ENCODE peak calls at places on chromosomes 11 and 22, in nine cellular contexts. V is astrocyte, W is transverse colon, A is uterus, J is esophagus squamous epithelium, C is left lung, T is tibial nerve, M is neural progenitor cell, D is IMR-90. N is an unnamed sample. For H3K27me3, the result is how much of the 10 kb centered on the place peaks cover.

GRCh38 chr11:93216511-93217121 is 18.8 kb upstream of the SLC36A4 start:
- DNase-seq in V (no peak), W (no peak), A (no peak), J (no peak), C (no peak), T (no peak), M (no peak), D (no peak), N (no peak)

GRCh38 chr11:103327721-103328120 is 218.5 kb downstream of the DYNC2H1 start:
- DNase-seq in V (peak), W (no peak), A (no peak), J (no peak), C (no peak), T (no peak), M (no peak), D (peak), N (no peak)

GRCh38 chr11:60935676-60936442 is 11.6 kb downstream of the TMEM132A start:
- DNase-seq in V (no peak), W (no peak), A (no peak), J (no peak), C (no peak), T (no peak), M (no peak), D (no peak), N (no peak)

GRCh38 chr11:67700548-67701262 is 26.3 kb upstream of the ALDH3B2 start:
- DNase-seq in V (no peak), W (no peak), A (no peak), J (no peak), C (no peak), T (no peak), M (peak), D (no peak), N (no peak)

GRCh38 chr11:65685981-65686380 is 23.3 kb upstream of the RELA start:
- DNase-seq in V (no peak), W (no peak), A (no peak), J (no peak), C (no peak), T (no peak), M (no peak), D (no peak), N (no peak)

GRCh38 chr11:10379022-10379421 is 74.1 kb downstream of the ADM start:
- DNase-seq in V (no peak), W (no peak), A (no peak), J (no peak), C (no peak), T (peak), M (peak), D (peak), N (no peak)

GRCh38 chr11:64360403-64360980 is 1.5 kb downstream of the RPS6KA4 start:
- DNase-seq in V (no peak), W (no peak), A (no peak), J (no peak), C (no peak), T (no peak), M (no peak), D (no peak), N (no peak)

GRCh38 chr22:30694638-30695350 is at the start of gene OSBP2:
- DNase-seq in V (no peak), W (peak), A (peak), J (no peak), C (peak), T (no peak), M (peak), D (no peak), N (no peak)

GRCh38 chr22:25139062-25139461 is 60.6 kb upstream of the CRYBB3 start:
- DNase-seq in V (no peak), W (peak), A (no peak), J (no peak), C (no peak), T (no peak), M (no peak), D (no peak), N (no peak)

GRCh38 chr11:19777342-19778102 is 64.9 kb downstream of the NAV2 start:
- DNase-seq in V (peak), W (no peak), A (no peak), J (no peak), C (no peak), T (no peak), M (peak), D (peak), N (peak)

GRCh38 chr11:44634401-44635281 is 69.2 kb downstream of the CD82 start:
- DNase-seq in V (peak), W (peak), A (peak), J (no peak), C (no peak), T (no peak), M (peak), D (peak), N (peak)

GRCh38 chr11:108025387-108026080 is 16.8 kb downstream of the CUL5 start:
- DNase-seq in V (no peak), W (no peak), A (no peak), J (no peak), C (no peak), T (no peak), M (no peak), D (peak), N (no peak)

GRCh38 chr11:22991196-22991595 is 130.9 kb upstream of the CCDC179 start:
- DNase-seq in V (no peak), W (no peak), A (no peak), J (no peak), C (no peak), T (no peak), M (no peak), D (no peak), N (no peak)

GRCh38 chr11:29627541-29627940 is 389.3 kb downstream of the KCNA4 start:
- DNase-seq in V (no peak), W (no peak), A (no peak), J (no peak), C (no peak), T (no peak), M (no peak), D (no peak), N (no peak)

GRCh38 chr22:26837784-26838520 is 180.6 kb downstream of the MIAT start:
- DNase-seq in V (no peak), W (no peak), A (no peak), J (no peak), C (no peak), T (no peak), M (no peak), D (no peak), N (no peak)

GRCh38 chr11:112958670-112959069 is 2.5 kb upstream of the NCAM1 start:
- DNase-seq in V (peak), W (no peak), A (no peak), J (no peak), C (no peak), T (no peak), M (no peak), D (no peak), N (no peak)

GRCh38 chr11:93718057-93718563 is 23.2 kb downstream of the TAF1D start:
- DNase-seq in V (no peak), W (no peak), A (no peak), J (no peak), C (no peak), T (no peak), M (no peak), D (no peak), N (no peak)

GRCh38 chr11:33910960-33911339 is 19.1 kb upstream of the LMO2 start:
- DNase-seq in V (no peak), W (no peak), A (no peak), J (no peak), C (no peak), T (no peak), M (no peak), D (no peak), N (no peak)

GRCh38 chr11:46210133-46210636 is 67.3 kb upstream of the CREB3L1 start:
- DNase-seq in V (peak), W (no peak), A (no peak), J (no peak), C (no peak), T (no peak), M (no peak), D (peak), N (peak)

GRCh38 chr11:22190827-22191463 is 1.9 kb upstream of the ANO5 start:
- DNase-seq in V (no peak), W (no peak), A (no peak), J (no peak), C (no peak), T (no peak), M (no peak), D (no peak), N (no peak)

GRCh38 chr11:15707971-15708370 is 593.2 kb downstream of the INSC start:
- DNase-seq in V (peak), W (peak), A (peak), J (no peak), C (no peak), T (peak), M (peak), D (peak), N (no peak)

GRCh38 chr22:33116846-33117547 is 58.8 kb upstream of the SYN3 start:
- DNase-seq in V (no peak), W (no peak), A (no peak), J (no peak), C (no peak), T (no peak), M (no peak), D (no peak), N (no peak)

GRCh38 chr11:134410766-134411165 is 1.3 kb downstream of the B3GAT1 start:
- DNase-seq in V (no peak), W (no peak), A (no peak), J (no peak), C (no peak), T (no peak), M (no peak), D (no peak), N (no peak)

GRCh38 chr11:34147581-34147980 is 42.2 kb downstream of the NAT10 start:
- DNase-seq in V (no peak), W (no peak), A (no peak), J (no peak), C (peak), T (no peak), M (no peak), D (no peak), N (no peak)

GRCh38 chr22:44225091-44225689 is 44.5 kb downstream of the PARVG start:
- DNase-seq in V (no peak), W (no peak), A (no peak), J (no peak), C (no peak), T (no peak), M (no peak), D (no peak), N (no peak)

GRCh38 chr22:16914006-16914405 is 88.8 kb upstream of the XKR3 start:
- DNase-seq in V (no peak), W (no peak), A (no peak), J (no peak), C (no peak), T (no peak), M (no peak), D (no peak), N (no peak)

GRCh38 chr11:68999093-68999747 is 13.8 kb downstream of the MRGPRF start:
- DNase-seq in V (no peak), W (peak), A (peak), J (no peak), C (peak), T (no peak), M (no peak), D (no peak), N (no peak)

GRCh38 chr11:69002101-69002742 is 10.8 kb downstream of the MRGPRF start:
- DNase-seq in V (no peak), W (peak), A (no peak), J (no peak), C (peak), T (no peak), M (no peak), D (no peak), N (no peak)

GRCh38 chr11:69000391-69000790 is 12.7 kb downstream of the MRGPRF start:
- DNase-seq in V (no peak), W (no peak), A (no peak), J (no peak), C (no peak), T (no peak), M (no peak), D (no peak), N (no peak)

GRCh38 chr11:69001301-69002081 is 11.6 kb downstream of the MRGPRF start:
- DNase-seq in V (no peak), W (peak), A (peak), J (no peak), C (peak), T (no peak), M (no peak), D (no peak), N (no peak)

DNA sequence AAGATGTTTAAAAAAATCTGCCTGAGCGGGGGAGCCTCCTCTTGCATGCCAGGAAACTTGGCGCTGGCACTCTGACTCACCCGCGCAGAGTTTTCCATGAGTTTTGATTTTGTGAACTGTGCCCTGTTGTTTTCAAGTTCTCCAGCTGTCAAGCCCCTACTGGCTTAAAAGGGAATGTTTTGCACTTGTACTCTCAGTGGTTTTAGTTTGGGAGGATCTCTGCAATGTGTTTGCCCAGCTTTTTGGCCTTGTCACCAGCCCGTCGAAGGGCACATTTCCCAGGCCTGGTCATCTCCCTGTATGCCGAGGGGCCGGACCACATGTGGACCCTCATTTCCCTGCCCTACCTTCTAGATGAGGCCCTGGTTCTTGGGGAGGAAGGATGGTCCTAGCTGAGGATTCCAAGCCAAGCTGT is 12.2 kb downstream of the MRGPRF start:
- DNase-seq in V (peak), W (peak), A (peak), J (no peak), C (peak), T (peak), M (no peak), D (peak), N (no peak)
- TF ChIP-seq CTCF in V (peak), W (peak), A (peak), J (peak), C (no peak), T (peak), M (peak), D (peak), N (peak)

GRCh38 chr11:126628450-126628789 is 272.9 kb downstream of the ST3GAL4 start:
- DNase-seq in V (no peak), W (no peak), A (no peak), J (no peak), C (no peak), T (no peak), M (no peak), D (no peak), N (no peak)
- H3K4me3 ChIP-seq in V (no peak), W (no peak), A (no peak), J (no peak), C (no peak), T (no peak), M (no peak), D (no peak), N (no peak)

GRCh38 chr22:22835892-22836291 is 51.7 kb upstream of the IGLL5 start:
- DNase-seq in V (no peak), W (no peak), A (no peak), J (no peak), C (no peak), T (no peak), M (no peak), D (no peak), N (no peak)
- H3K27me3 ChIP-seq in V (under half), W (under half), A (under half), J (half or more), C (under half), T (under half), M (half or more), D (under half), N (under half)

GRCh38 chr11:18012314-18012905 is 437 bp downstream of the SERGEF start:
- DNase-seq in V (peak), W (peak), A (no peak), J (no peak), C (no peak), T (peak), M (no peak), D (peak), N (no peak)

GRCh38 chr11:18014876-18015275 is 2.0 kb upstream of the SERGEF start:
- DNase-seq in V (no peak), W (no peak), A (no peak), J (no peak), C (no peak), T (no peak), M (no peak), D (no peak), N (no peak)

GRCh38 chr11:18013790-18014507 is 1.1 kb upstream of the SERGEF start:
- DNase-seq in V (no peak), W (peak), A (no peak), J (no peak), C (no peak), T (no peak), M (peak), D (no peak), N (no peak)

GRCh38 chr11:18011633-18012313 is 1.1 kb downstream of the SERGEF start:
- DNase-seq in V (no peak), W (no peak), A (no peak), J (no peak), C (no peak), T (no peak), M (peak), D (no peak), N (no peak)

DNA sequence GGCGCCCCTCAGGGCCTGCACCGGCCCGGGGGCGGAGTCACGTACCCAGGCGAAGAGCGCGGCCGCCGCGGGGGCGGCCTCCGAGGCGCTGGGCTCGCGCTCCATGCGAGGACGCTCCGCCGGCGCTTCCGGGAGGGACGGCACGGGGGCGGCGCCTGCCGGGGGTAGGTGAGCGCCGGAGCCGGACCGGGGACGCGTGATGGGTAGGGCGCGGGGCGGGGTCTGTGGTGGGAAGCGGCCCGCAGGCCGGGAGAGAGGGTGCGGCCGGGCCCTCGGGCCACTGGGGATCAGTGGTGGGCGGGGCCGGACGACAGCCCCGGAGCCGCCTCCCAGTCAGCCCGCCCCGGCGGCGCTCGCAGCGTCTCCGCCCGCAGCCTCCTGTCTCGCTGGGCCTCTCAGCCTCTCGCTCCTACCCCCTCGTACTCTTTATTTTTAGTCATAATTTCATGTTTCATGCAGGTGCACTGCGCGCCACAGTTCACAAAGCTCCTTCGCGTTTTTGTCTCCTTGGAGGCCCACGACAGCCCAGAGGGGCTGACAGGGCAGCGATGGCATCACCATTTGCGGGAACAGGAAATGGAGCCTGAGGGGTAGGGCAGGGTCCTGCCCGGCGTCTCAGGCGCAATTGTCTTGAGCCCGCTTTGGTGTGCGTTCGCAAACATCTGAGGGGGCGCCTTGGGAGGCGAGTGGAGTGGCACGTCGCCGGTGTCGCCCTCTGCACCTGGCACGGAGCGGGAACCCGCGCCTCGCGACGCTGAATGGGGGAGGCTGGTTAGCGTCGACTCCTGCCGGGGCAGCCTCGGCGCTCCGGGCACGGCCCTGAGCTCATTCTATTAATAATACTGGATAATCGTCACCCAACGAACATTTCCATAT is at the start of gene SERGEF:
- DNase-seq in V (peak), W (peak), A (peak), J (peak), C (peak), T (peak), M (peak), D (peak), N (peak)
- TF ChIP-seq CTCF in V (no peak), W (no peak), A (peak), J (peak), C (no peak), T (peak), M (no peak), D (no peak), N (no peak)

DNA sequence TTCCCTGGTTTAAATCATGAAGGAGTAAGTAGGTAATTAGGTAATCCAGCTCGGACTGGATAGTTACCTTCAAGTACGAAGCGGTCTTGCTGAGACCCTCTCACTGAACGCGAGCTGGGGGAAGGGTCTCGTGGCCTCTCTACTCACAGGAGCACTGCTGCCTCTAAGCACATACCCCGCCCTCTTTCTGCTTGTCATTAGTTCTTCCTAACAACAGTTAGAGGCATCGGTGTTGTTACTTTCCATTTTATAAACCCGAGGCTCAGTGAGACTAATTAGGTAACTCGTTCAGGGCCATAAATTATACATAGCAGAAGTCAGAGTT is 230.8 kb downstream of the ST3GAL4 start:
- DNase-seq in V (no peak), W (no peak), A (no peak), J (no peak), C (no peak), T (no peak), M (peak), D (no peak), N (no peak)
- H3K4me3 ChIP-seq in V (no peak), W (no peak), A (no peak), J (no peak), C (no peak), T (no peak), M (no peak), D (peak), N (no peak)

DNA sequence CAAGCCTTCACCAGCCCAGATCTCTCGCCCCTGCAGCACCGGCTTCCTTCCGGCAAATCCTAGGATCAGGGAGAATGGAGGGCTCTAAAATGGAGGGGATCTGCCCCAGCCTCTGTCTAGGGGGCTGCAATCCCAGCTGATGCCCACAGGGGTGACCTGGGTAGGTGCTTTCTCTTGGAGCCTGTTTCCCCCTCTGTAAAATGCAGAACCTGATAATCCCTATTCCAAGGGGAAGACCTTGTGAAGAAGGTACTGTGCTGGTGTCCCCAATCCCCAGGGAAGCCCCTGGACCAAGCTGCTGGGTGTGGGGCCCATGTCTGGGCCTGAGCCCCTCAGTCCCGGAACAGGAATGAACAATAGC is 2.8 kb downstream of the EMID1 start:
- DNase-seq in V (no peak), W (no peak), A (no peak), J (no peak), C (peak), T (no peak), M (no peak), D (no peak), N (no peak)
- H3K27me3 ChIP-seq in V (under half), W (under half), A (under half), J (under half), C (under half), T (under half), M (under half), D (under half), N (under half)